ENCODE peak calls at places on chromosomes 11 and 22, in eight cellular contexts. A, C, I, T, L, V, U and Y are unnamed samples.

GRCh38 chr11:110679323-110679980 is 32.8 kb downstream of the ARHGAP20 start:
- DNase-seq in A (no peak), C (no peak), I (no peak), T (no peak), L (no peak), V (no peak), U (no peak), Y (no peak)

GRCh38 chr22:20422965-20423635 is 14.5 kb downstream of the SCARF2 start:
- DNase-seq in A (peak), C (peak), I (no peak), T (no peak), L (no peak), V (no peak), U (peak), Y (peak)

GRCh38 chr11:13009476-13009920 is 382 bp downstream of the RASSF10 start:
- DNase-seq in A (no peak), C (no peak), I (no peak), T (no peak), L (no peak), V (no peak), U (no peak), Y (no peak)

GRCh38 chr11:115207916-115208315 is 296.3 kb downstream of the CADM1 start:
- DNase-seq in A (no peak), C (no peak), I (no peak), T (no peak), L (no peak), V (no peak), U (no peak), Y (no peak)

GRCh38 chr11:19735512-19735911 is 22.9 kb downstream of the NAV2 start:
- DNase-seq in A (no peak), C (no peak), I (no peak), T (no peak), L (no peak), V (no peak), U (no peak), Y (no peak)

GRCh38 chr11:97225794-97226193 is 836.0 kb downstream of the JRKL start:
- DNase-seq in A (peak), C (no peak), I (no peak), T (no peak), L (no peak), V (no peak), U (no peak), Y (no peak)

GRCh38 chr11:10076458-10077141 is 217.4 kb downstream of the SBF2 start:
- DNase-seq in A (no peak), C (no peak), I (no peak), T (peak), L (no peak), V (peak), U (no peak), Y (no peak)

GRCh38 chr11:79119491-79120284 is 321.1 kb downstream of the TENM4 start:
- DNase-seq in A (peak), C (peak), I (no peak), T (no peak), L (no peak), V (no peak), U (peak), Y (no peak)

GRCh38 chr11:59000007-59000406 is 60.7 kb downstream of the GLYATL1 start:
- DNase-seq in A (no peak), C (no peak), I (no peak), T (no peak), L (no peak), V (no peak), U (no peak), Y (no peak)

GRCh38 chr22:29149841-29150555 is 55.7 kb upstream of the EMID1 start:
- DNase-seq in A (no peak), C (peak), I (no peak), T (no peak), L (no peak), V (no peak), U (peak), Y (peak)

GRCh38 chr11:3164138-3164539 is 971 bp downstream of the OSBPL5 start:
- DNase-seq in A (peak), C (no peak), I (no peak), T (no peak), L (no peak), V (no peak), U (no peak), Y (no peak)

GRCh38 chr11:126147268-126148111 is 64.0 kb downstream of the RPUSD4 start:
- DNase-seq in A (no peak), C (no peak), I (no peak), T (no peak), L (no peak), V (no peak), U (no peak), Y (no peak)

GRCh38 chr22:26892401-26893033 is 235.1 kb downstream of the MIAT start:
- DNase-seq in A (no peak), C (no peak), I (no peak), T (no peak), L (no peak), V (no peak), U (no peak), Y (peak)

GRCh38 chr11:96464695-96465307 is 75.0 kb downstream of the JRKL start:
- DNase-seq in A (peak), C (no peak), I (no peak), T (no peak), L (no peak), V (no peak), U (no peak), Y (no peak)